ENCODE peak calls at places on chromosomes 3 and 15, in eight cellular contexts. One of them, this sample, is unnamed.
A peak's percentile ranks its signal among the peaks of the same experiment; 100 is the strongest.

GRCh38 chr15:40769310-40770146 is at the start of gene C15orf62:
- DNase-seq in pancreas: peak; percentile 37
- DNase-seq in tibial artery: no peak
- DNase-seq in endodermal cell: no peak
- DNase-seq in A549: no peak
- DNase-seq in heart left ventricle: no peak
- DNase-seq in prostate gland: peak; percentile 82
- DNase-seq in sigmoid colon: no peak
- DNase-seq in this sample: peak; percentile 63

GRCh38 chr15:53569756-53570480 is 189.5 kb downstream of the WDR72 start:
- DNase-seq in pancreas: no peak
- DNase-seq in tibial artery: no peak
- DNase-seq in endodermal cell: no peak
- DNase-seq in A549: no peak
- DNase-seq in heart left ventricle: no peak
- DNase-seq in prostate gland: no peak
- DNase-seq in sigmoid colon: no peak
- DNase-seq in this sample: no peak

GRCh38 chr3:133881987-133882825 is 13.5 kb downstream of the RAB6B start:
- DNase-seq in pancreas: no peak
- DNase-seq in tibial artery: no peak
- DNase-seq in endodermal cell: no peak
- DNase-seq in A549: no peak
- DNase-seq in heart left ventricle: no peak
- DNase-seq in prostate gland: no peak
- DNase-seq in sigmoid colon: no peak
- DNase-seq in this sample: no peak

GRCh38 chr15:41284425-41285177 is 47.8 kb downstream of the OIP5 start:
- DNase-seq in pancreas: peak; percentile 50
- DNase-seq in tibial artery: peak; percentile 28
- DNase-seq in endodermal cell: no peak
- DNase-seq in A549: peak; percentile 9
- DNase-seq in heart left ventricle: no peak
- DNase-seq in prostate gland: peak; percentile 16
- DNase-seq in sigmoid colon: no peak
- DNase-seq in this sample: no peak

GRCh38 chr3:183857863-183858262 is 26.8 kb downstream of the PARL start:
- DNase-seq in pancreas: no peak
- DNase-seq in tibial artery: no peak
- DNase-seq in endodermal cell: no peak
- DNase-seq in A549: no peak
- DNase-seq in heart left ventricle: no peak
- DNase-seq in prostate gland: no peak
- DNase-seq in sigmoid colon: no peak
- DNase-seq in this sample: no peak

GRCh38 chr3:155079795-155080546 is at the start of gene MME:
- DNase-seq in pancreas: peak; percentile 11
- DNase-seq in tibial artery: no peak
- DNase-seq in endodermal cell: peak; percentile 94
- DNase-seq in A549: no peak
- DNase-seq in heart left ventricle: peak; percentile 44
- DNase-seq in prostate gland: peak; percentile 52
- DNase-seq in sigmoid colon: no peak
- DNase-seq in this sample: peak; percentile 90

GRCh38 chr3:101851072-101851471 is 1.8 kb downstream of the NFKBIZ start:
- DNase-seq in pancreas: no peak
- DNase-seq in tibial artery: no peak
- DNase-seq in endodermal cell: no peak
- DNase-seq in A549: no peak
- DNase-seq in heart left ventricle: no peak
- DNase-seq in prostate gland: no peak
- DNase-seq in sigmoid colon: no peak
- DNase-seq in this sample: no peak

GRCh38 chr3:48472923-48473616 is 26.5 kb downstream of the ATRIP start:
- DNase-seq in pancreas: peak; percentile 88
- DNase-seq in tibial artery: peak; percentile 92
- DNase-seq in endodermal cell: peak; percentile 98
- DNase-seq in A549: peak; percentile 92
- DNase-seq in heart left ventricle: peak; percentile 95
- DNase-seq in prostate gland: peak; percentile 88
- DNase-seq in sigmoid colon: peak; percentile 96
- DNase-seq in this sample: peak; percentile 97

GRCh38 chr3:116453676-116454346 is 8.5 kb upstream of the LSAMP start:
- DNase-seq in pancreas: no peak
- DNase-seq in tibial artery: no peak
- DNase-seq in endodermal cell: no peak
- DNase-seq in A549: no peak
- DNase-seq in heart left ventricle: no peak
- DNase-seq in prostate gland: no peak
- DNase-seq in sigmoid colon: no peak
- DNase-seq in this sample: no peak

GRCh38 chr15:56956538-56956937 is 38.1 kb downstream of the TCF12 start:
- DNase-seq in pancreas: no peak
- DNase-seq in tibial artery: no peak
- DNase-seq in endodermal cell: no peak
- DNase-seq in A549: no peak
- DNase-seq in heart left ventricle: no peak
- DNase-seq in prostate gland: no peak
- DNase-seq in sigmoid colon: no peak
- DNase-seq in this sample: no peak

GRCh38 chr15:55222588-55222987 is 25.8 kb upstream of the RSL24D1 start:
- DNase-seq in pancreas: no peak
- DNase-seq in tibial artery: no peak
- DNase-seq in endodermal cell: no peak
- DNase-seq in A549: no peak
- DNase-seq in heart left ventricle: no peak
- DNase-seq in prostate gland: no peak
- DNase-seq in sigmoid colon: no peak
- DNase-seq in this sample: no peak

GRCh38 chr3:121970047-121970446 is 52.0 kb downstream of the ILDR1 start:
- DNase-seq in pancreas: no peak
- DNase-seq in tibial artery: no peak
- DNase-seq in endodermal cell: no peak
- DNase-seq in A549: no peak
- DNase-seq in heart left ventricle: no peak
- DNase-seq in prostate gland: peak; percentile 56
- DNase-seq in sigmoid colon: no peak
- DNase-seq in this sample: no peak

GRCh38 chr3:160637081-160637480 is 39.9 kb upstream of the ARL14 start:
- DNase-seq in pancreas: no peak
- DNase-seq in tibial artery: no peak
- DNase-seq in endodermal cell: no peak
- DNase-seq in A549: no peak
- DNase-seq in heart left ventricle: no peak
- DNase-seq in prostate gland: no peak
- DNase-seq in sigmoid colon: no peak
- DNase-seq in this sample: no peak

GRCh38 chr15:41286665-41287333 is 45.6 kb downstream of the OIP5 start:
- DNase-seq in pancreas: peak; percentile 4
- DNase-seq in tibial artery: no peak
- DNase-seq in endodermal cell: no peak
- DNase-seq in A549: no peak
- DNase-seq in heart left ventricle: no peak
- DNase-seq in prostate gland: no peak
- DNase-seq in sigmoid colon: no peak
- DNase-seq in this sample: no peak

GRCh38 chr3:34889641-34890040 is 749.7 kb upstream of the ARPP21 start:
- DNase-seq in pancreas: no peak
- DNase-seq in tibial artery: no peak
- DNase-seq in endodermal cell: no peak
- DNase-seq in A549: no peak
- DNase-seq in heart left ventricle: no peak
- DNase-seq in prostate gland: no peak
- DNase-seq in sigmoid colon: no peak
- DNase-seq in this sample: no peak

GRCh38 chr3:9500108-9501050 is 53.2 kb downstream of the LHFPL4 start:
- DNase-seq in pancreas: peak; percentile 58
- DNase-seq in tibial artery: no peak
- DNase-seq in endodermal cell: peak; percentile 98
- DNase-seq in A549: peak; percentile 73
- DNase-seq in heart left ventricle: peak; percentile 55
- DNase-seq in prostate gland: peak; percentile 28
- DNase-seq in sigmoid colon: no peak
- DNase-seq in this sample: peak; percentile 87

GRCh38 chr3:124467980-124468902 is 262.0 kb upstream of the UMPS start:
- DNase-seq in pancreas: peak; percentile 59
- DNase-seq in tibial artery: no peak
- DNase-seq in endodermal cell: peak; percentile 90
- DNase-seq in A549: peak; percentile 44
- DNase-seq in heart left ventricle: peak; percentile 25
- DNase-seq in prostate gland: peak; percentile 17
- DNase-seq in sigmoid colon: no peak
- DNase-seq in this sample: peak; percentile 39

GRCh38 chr3:163721596-163721995 is 1356.7 kb downstream of the SI start:
- DNase-seq in pancreas: no peak
- DNase-seq in tibial artery: no peak
- DNase-seq in endodermal cell: no peak
- DNase-seq in A549: no peak
- DNase-seq in heart left ventricle: no peak
- DNase-seq in prostate gland: no peak
- DNase-seq in sigmoid colon: no peak
- DNase-seq in this sample: peak; percentile 41

GRCh38 chr3:30472090-30472489 is 134.3 kb upstream of the TGFBR2 start:
- DNase-seq in pancreas: no peak
- DNase-seq in tibial artery: no peak
- DNase-seq in endodermal cell: no peak
- DNase-seq in A549: no peak
- DNase-seq in heart left ventricle: no peak
- DNase-seq in prostate gland: no peak
- DNase-seq in sigmoid colon: no peak
- DNase-seq in this sample: no peak

GRCh38 chr15:57697588-57697987 is 8.9 kb upstream of the POLR2M start:
- DNase-seq in pancreas: no peak
- DNase-seq in tibial artery: no peak
- DNase-seq in endodermal cell: no peak
- DNase-seq in A549: no peak
- DNase-seq in heart left ventricle: no peak
- DNase-seq in prostate gland: no peak
- DNase-seq in sigmoid colon: no peak
- DNase-seq in this sample: no peak

GRCh38 chr3:108136888-108137814 is 46.3 kb upstream of the CD47 start:
- DNase-seq in pancreas: no peak
- DNase-seq in tibial artery: no peak
- DNase-seq in endodermal cell: no peak
- DNase-seq in A549: no peak
- DNase-seq in heart left ventricle: no peak
- DNase-seq in prostate gland: no peak
- DNase-seq in sigmoid colon: no peak
- DNase-seq in this sample: peak; percentile 48
- H3K4me1 ChIP-seq in pancreas: no peaks in the 10 kb centered on the region
- H3K4me1 ChIP-seq in tibial artery: no peaks in the 10 kb centered on the region
- H3K4me1 ChIP-seq in endodermal cell: no peaks in the 10 kb centered on the region
- H3K4me1 ChIP-seq in A549: peaks cover 13% of the 10 kb centered on the region
- H3K4me1 ChIP-seq in heart left ventricle: peaks cover 5% of the 10 kb centered on the region
- H3K4me1 ChIP-seq in prostate gland: no peaks in the 10 kb centered on the region
- H3K4me1 ChIP-seq in sigmoid colon: peaks cover 5% of the 10 kb centered on the region
- H3K4me1 ChIP-seq in this sample: peaks cover 19% of the 10 kb centered on the region

DNA sequence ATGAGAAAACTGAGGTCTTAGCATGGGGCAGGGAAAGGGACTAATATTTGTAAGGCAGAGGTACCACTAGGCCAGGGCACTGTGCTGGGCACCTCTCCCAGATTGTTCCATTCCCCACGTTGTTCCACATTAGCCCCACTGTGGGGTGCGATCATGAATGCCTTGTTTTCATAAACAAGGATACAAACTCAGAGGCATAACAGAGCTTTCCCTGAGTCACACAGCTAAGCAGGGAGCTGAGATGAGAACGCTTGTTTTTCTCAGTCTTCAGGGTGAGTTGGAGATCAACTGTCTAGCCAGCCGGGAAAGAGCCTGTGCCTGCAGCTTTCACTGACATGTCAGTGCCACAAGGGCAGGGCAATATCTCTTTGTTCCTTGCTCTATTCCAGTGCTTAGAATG is 47.9 kb upstream of the ITGA11 start:
- DNase-seq in pancreas: no peak
- DNase-seq in tibial artery: no peak
- DNase-seq in endodermal cell: peak; percentile 36
- DNase-seq in A549: no peak
- DNase-seq in heart left ventricle: no peak
- DNase-seq in prostate gland: no peak
- DNase-seq in sigmoid colon: no peak
- DNase-seq in this sample: no peak
- H3K27ac ChIP-seq in pancreas: no peak overlapping the region
- H3K27ac ChIP-seq in tibial artery: peak overlapping the region; percentile 86
- H3K27ac ChIP-seq in endodermal cell: no peak overlapping the region
- H3K27ac ChIP-seq in A549: no peak overlapping the region
- H3K27ac ChIP-seq in heart left ventricle: no peak overlapping the region
- H3K27ac ChIP-seq in prostate gland: peak overlapping the region; percentile 21
- H3K27ac ChIP-seq in sigmoid colon: peak overlapping the region; percentile 35
- H3K27ac ChIP-seq in this sample: peak overlapping the region; percentile 33

GRCh38 chr3:13655074-13655913 is 106.4 kb downstream of the FBLN2 start:
- DNase-seq in pancreas: peak; percentile 42
- DNase-seq in tibial artery: no peak
- DNase-seq in endodermal cell: peak; percentile 92
- DNase-seq in A549: peak; percentile 53
- DNase-seq in heart left ventricle: peak; percentile 63
- DNase-seq in prostate gland: no peak
- DNase-seq in sigmoid colon: no peak
- DNase-seq in this sample: no peak
- TF ChIP-seq CTCF in pancreas: peak; percentile 35
- TF ChIP-seq CTCF in tibial artery: peak; percentile 32
- TF ChIP-seq CTCF in endodermal cell: peak; percentile 87
- TF ChIP-seq CTCF in A549: peak; percentile 72
- TF ChIP-seq CTCF in heart left ventricle: peak; percentile 67
- TF ChIP-seq CTCF in prostate gland: peak; percentile 33
- TF ChIP-seq CTCF in sigmoid colon: peak; percentile 36
- TF ChIP-seq CTCF in this sample: peak; percentile 68

GRCh38 chr15:95287774-95288173 is 1042.7 kb upstream of the NR2F2 start:
- DNase-seq in pancreas: no peak
- DNase-seq in tibial artery: no peak
- DNase-seq in endodermal cell: peak; percentile 61
- DNase-seq in A549: no peak
- DNase-seq in heart left ventricle: no peak
- DNase-seq in prostate gland: no peak
- DNase-seq in sigmoid colon: no peak
- DNase-seq in this sample: no peak
- H3K4me1 ChIP-seq in pancreas: no peaks in the 10 kb centered on the region
- H3K4me1 ChIP-seq in tibial artery: peaks cover 44% of the 10 kb centered on the region
- H3K4me1 ChIP-seq in endodermal cell: peaks cover 11% of the 10 kb centered on the region
- H3K4me1 ChIP-seq in A549: no peaks in the 10 kb centered on the region
- H3K4me1 ChIP-seq in heart left ventricle: peaks cover 9% of the 10 kb centered on the region
- H3K4me1 ChIP-seq in prostate gland: peaks cover 1% of the 10 kb centered on the region
- H3K4me1 ChIP-seq in sigmoid colon: peaks cover 3% of the 10 kb centered on the region
- H3K4me1 ChIP-seq in this sample: no peaks in the 10 kb centered on the region

GRCh38 chr15:77282333-77282732 is 137.6 kb downstream of the PEAK1 start:
- DNase-seq in pancreas: no peak
- DNase-seq in tibial artery: peak; percentile 43
- DNase-seq in endodermal cell: peak; percentile 49
- DNase-seq in A549: peak; percentile 50
- DNase-seq in heart left ventricle: peak; percentile 20
- DNase-seq in prostate gland: no peak
- DNase-seq in sigmoid colon: peak; percentile 69
- DNase-seq in this sample: no peak
- H3K27ac ChIP-seq in pancreas: no peak overlapping the region
- H3K27ac ChIP-seq in tibial artery: no peak overlapping the region
- H3K27ac ChIP-seq in endodermal cell: no peak overlapping the region
- H3K27ac ChIP-seq in A549: no peak overlapping the region
- H3K27ac ChIP-seq in heart left ventricle: no peak overlapping the region
- H3K27ac ChIP-seq in prostate gland: no peak overlapping the region
- H3K27ac ChIP-seq in sigmoid colon: no peak overlapping the region
- H3K27ac ChIP-seq in this sample: peak overlapping the region; percentile 1